ENCODE peak calls at places on chromosome 2, in five cellular contexts. T is A549, H is left ventricle myocardium inferior, P is colonic mucosa, I is Peyer's patch. U is an unnamed sample.

GRCh38 chr2:203453858-203454451 is 81.1 kb downstream of the RAPH1 start:
- DNase-seq in T (peak), H (no peak), P (peak), I (peak), U (no peak)

GRCh38 chr2:237509905-237510304 is 22.9 kb downstream of the MLPH start:
- DNase-seq in T (no peak), H (no peak), P (peak), I (no peak), U (no peak)

GRCh38 chr2:138744709-138745108 is 35.5 kb downstream of the NXPH2 start:
- DNase-seq in T (no peak), H (no peak), P (no peak), I (no peak), U (no peak)

GRCh38 chr2:208983476-208983875 is 440.4 kb upstream of the MAP2 start:
- DNase-seq in T (no peak), H (no peak), P (no peak), I (no peak), U (no peak)

GRCh38 chr2:5914831-5915611 is 222.8 kb downstream of the SOX11 start:
- DNase-seq in T (no peak), H (peak), P (no peak), I (no peak), U (no peak)

GRCh38 chr2:182186132-182186735 is 200.6 kb downstream of the PPP1R1C start:
- DNase-seq in T (peak), H (no peak), P (no peak), I (no peak), U (no peak)

GRCh38 chr2:106537047-106537446 is 49.9 kb downstream of the CD8B2 start:
- DNase-seq in T (no peak), H (no peak), P (no peak), I (peak), U (no peak)

GRCh38 chr2:126731353-126731752 is 75.4 kb downstream of the GYPC start:
- DNase-seq in T (no peak), H (no peak), P (no peak), I (no peak), U (no peak)

GRCh38 chr2:197278804-197279763 is 31.5 kb downstream of the ANKRD44 start:
- DNase-seq in T (no peak), H (no peak), P (no peak), I (no peak), U (no peak)

GRCh38 chr2:66494708-66495107 is 59.8 kb downstream of the MEIS1 start:
- DNase-seq in T (no peak), H (no peak), P (peak), I (peak), U (no peak)

GRCh38 chr2:19607931-19608762 is 249.7 kb upstream of the OSR1 start:
- DNase-seq in T (peak), H (no peak), P (no peak), I (no peak), U (no peak)

GRCh38 chr2:168835961-168836360 is 33.5 kb downstream of the NOSTRIN start:
- DNase-seq in T (no peak), H (no peak), P (no peak), I (no peak), U (no peak)

GRCh38 chr2:11104794-11105660 is 50.2 kb upstream of the SLC66A3 start:
- DNase-seq in T (no peak), H (no peak), P (no peak), I (peak), U (peak)

GRCh38 chr2:106825161-106825560 is 60.8 kb downstream of the ST6GAL2 start:
- DNase-seq in T (no peak), H (no peak), P (no peak), I (no peak), U (no peak)

GRCh38 chr2:204282525-204282924 is 262.8 kb upstream of the PARD3B start:
- DNase-seq in T (no peak), H (no peak), P (no peak), I (no peak), U (no peak)

GRCh38 chr2:7077660-7078278 is 160.6 kb downstream of the RNF144A start:
- DNase-seq in T (no peak), H (no peak), P (no peak), I (no peak), U (no peak)

GRCh38 chr2:31398881-31399280 is 15.7 kb downstream of the XDH start:
- DNase-seq in T (no peak), H (no peak), P (no peak), I (no peak), U (no peak)

GRCh38 chr2:45678791-45679348 is 27.4 kb downstream of the PRKCE start:
- DNase-seq in T (no peak), H (no peak), P (no peak), I (no peak), U (no peak)

GRCh38 chr2:84537251-84537650 is 21.0 kb downstream of the DNAH6 start:
- DNase-seq in T (no peak), H (no peak), P (no peak), I (no peak), U (no peak)

GRCh38 chr2:73020657-73021370 is 50.7 kb downstream of the SFXN5 start:
- DNase-seq in T (peak), H (no peak), P (no peak), I (peak), U (peak)

GRCh38 chr2:176873403-176873802 is 339.2 kb upstream of the HNRNPA3 start:
- DNase-seq in T (no peak), H (no peak), P (no peak), I (no peak), U (no peak)

GRCh38 chr2:241924069-241924908 is 54.8 kb downstream of the RTP5 start:
- DNase-seq in T (no peak), H (no peak), P (no peak), I (no peak), U (peak)

GRCh38 chr2:25283921-25284320 is 57.8 kb downstream of the DNMT3A start:
- DNase-seq in T (no peak), H (no peak), P (no peak), I (no peak), U (no peak)

GRCh38 chr2:239355139-239355538 is 45.7 kb downstream of the HDAC4 start:
- DNase-seq in T (no peak), H (no peak), P (no peak), I (no peak), U (no peak)

GRCh38 chr2:199439094-199439493 is 18.6 kb downstream of the SATB2 start:
- DNase-seq in T (no peak), H (no peak), P (no peak), I (no peak), U (no peak)

GRCh38 chr2:212843409-212844199 is 305.0 kb upstream of the ERBB4 start:
- DNase-seq in T (no peak), H (no peak), P (no peak), I (no peak), U (no peak)

GRCh38 chr2:186422226-186422625 is 63.8 kb upstream of the ZC3H15 start:
- DNase-seq in T (no peak), H (peak), P (no peak), I (no peak), U (peak)

GRCh38 chr2:170719810-170720209 is 4.7 kb downstream of the SP5 start:
- DNase-seq in T (no peak), H (no peak), P (no peak), I (no peak), U (no peak)

GRCh38 chr2:170717599-170717963 is 2.4 kb downstream of the SP5 start:
- DNase-seq in T (no peak), H (no peak), P (no peak), I (no peak), U (no peak)

GRCh38 chr2:170716851-170717598 is 1.9 kb downstream of the SP5 start:
- DNase-seq in T (peak), H (peak), P (peak), I (peak), U (no peak)

GRCh38 chr2:170715932-170716777 is 1.0 kb downstream of the SP5 start:
- DNase-seq in T (no peak), H (no peak), P (peak), I (no peak), U (no peak)

DNA sequence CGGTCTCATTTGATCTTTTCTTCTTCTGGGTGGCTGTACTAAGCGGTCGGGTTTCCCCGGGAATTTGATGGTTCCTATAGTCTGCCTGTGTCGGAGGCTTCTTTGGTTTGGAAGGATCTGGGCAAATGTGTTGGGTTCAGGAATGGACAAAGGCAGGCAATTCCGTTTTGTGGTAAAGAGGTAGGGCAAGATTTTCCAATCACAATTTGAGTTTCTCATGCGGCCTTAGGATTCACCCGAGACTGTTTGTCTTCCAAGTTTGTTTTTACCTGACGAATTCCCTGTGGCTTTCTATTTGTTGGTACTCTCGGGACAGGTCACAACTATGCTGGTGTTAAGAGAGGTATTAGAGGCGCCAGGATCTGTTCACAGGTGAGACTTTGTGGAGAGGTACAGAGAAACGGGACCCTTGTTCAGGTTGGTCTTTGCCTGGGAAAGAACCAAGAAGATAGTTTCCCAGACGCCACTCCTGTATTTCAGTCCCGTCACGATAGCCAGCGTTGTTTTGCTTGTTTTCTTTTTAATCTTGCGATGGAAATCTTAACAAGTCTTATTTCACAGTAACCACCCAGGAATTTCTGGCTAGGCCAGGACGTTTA is 3.0 kb downstream of the SP5 start:
- DNase-seq in T (no peak), H (no peak), P (no peak), I (no peak), U (no peak)
- H3K4me3 ChIP-seq in T (no peak), H (no peak), P (no peak), I (no peak), U (no peak)

DNA sequence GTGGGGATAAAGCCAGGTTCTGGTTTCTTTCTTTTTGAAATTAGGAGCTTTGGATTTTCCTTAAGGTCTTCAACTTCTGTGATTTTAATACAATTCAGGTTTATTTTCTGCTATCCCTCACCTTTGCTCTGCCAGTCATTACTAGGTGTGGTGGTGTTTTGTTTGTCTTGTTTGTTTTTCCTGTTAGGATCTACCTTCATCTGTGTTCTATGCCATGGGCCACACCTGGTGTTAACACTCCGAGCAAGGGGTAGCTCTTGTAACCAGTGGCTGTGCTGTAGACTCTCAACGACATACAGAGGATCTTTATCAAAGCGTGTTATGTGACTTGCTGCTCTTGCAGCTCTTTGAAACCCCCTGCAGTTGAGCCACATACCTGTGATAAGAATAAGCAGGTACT is 38.6 kb downstream of the MGAT5 start:
- DNase-seq in T (no peak), H (no peak), P (no peak), I (no peak), U (no peak)
- H3K27ac ChIP-seq in T (no peak), H (no peak), P (no peak), I (no peak), U (peak)

DNA sequence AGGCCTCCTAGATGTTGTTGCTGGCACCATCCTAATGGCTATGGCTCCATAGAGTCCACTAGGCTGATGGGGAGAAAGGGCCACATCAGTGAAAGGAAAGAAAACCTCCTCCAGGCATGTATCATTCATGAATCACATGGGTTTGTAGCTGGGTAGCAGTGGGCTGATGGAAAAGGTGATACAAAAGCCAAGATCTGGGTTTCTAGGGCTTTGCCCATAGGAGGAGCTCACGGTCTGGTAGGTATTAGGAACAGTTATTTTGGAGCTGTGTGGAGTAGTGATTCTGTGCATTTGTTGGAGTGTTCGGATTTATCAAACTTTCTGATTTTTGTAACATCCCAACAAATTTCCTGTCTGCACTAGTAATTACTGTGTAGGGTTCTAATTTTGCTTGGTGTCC is 259.2 kb downstream of the SLC4A3 start:
- DNase-seq in T (peak), H (no peak), P (no peak), I (no peak), U (no peak)
- TF ChIP-seq CTCF in T (peak), H (no peak), P (no peak), I (no peak), U (no peak)

GRCh38 chr2:12498703-12499102 is 218.0 kb upstream of the TRIB2 start:
- DNase-seq in T (no peak), H (no peak), P (no peak), I (no peak), U (no peak)

GRCh38 chr2:12504443-12504842 is 212.3 kb upstream of the TRIB2 start:
- DNase-seq in T (no peak), H (no peak), P (no peak), I (no peak), U (no peak)

GRCh38 chr2:12502759-12503158 is 214.0 kb upstream of the TRIB2 start:
- DNase-seq in T (no peak), H (no peak), P (no peak), I (no peak), U (no peak)

GRCh38 chr2:12500899-12501298 is 215.8 kb upstream of the TRIB2 start:
- DNase-seq in T (no peak), H (no peak), P (no peak), I (no peak), U (no peak)

DNA sequence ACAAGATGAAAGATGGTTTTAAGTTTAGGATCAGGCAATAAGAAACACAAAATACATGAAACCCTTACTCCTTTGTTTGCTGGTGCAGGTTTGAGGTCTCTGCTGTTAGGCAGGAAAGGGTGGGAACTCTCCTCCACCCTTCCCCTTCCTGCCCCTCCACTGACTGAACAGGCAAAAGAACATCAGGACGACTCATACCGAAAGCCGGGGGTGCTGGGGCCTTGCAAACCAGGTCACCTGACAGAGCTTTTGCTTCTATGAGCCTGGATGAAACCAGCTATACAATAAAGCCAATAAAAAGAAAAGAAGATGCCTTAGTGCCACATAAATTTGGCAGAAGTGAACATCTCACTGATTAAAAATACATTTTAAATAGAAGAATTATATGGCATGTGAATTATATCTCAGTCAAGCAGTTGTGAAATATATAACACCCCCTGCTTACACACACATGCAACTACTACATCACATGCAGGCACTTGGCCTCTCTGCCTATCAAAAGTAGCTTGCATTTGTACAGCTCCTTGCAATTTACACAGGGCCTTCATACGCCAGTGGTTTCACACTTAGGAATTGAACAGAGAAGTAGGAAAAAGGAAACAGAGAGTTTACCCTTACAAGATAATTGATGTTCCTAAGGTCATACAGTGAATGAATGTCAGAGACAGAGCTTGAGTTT is 215.1 kb upstream of the TRIB2 start:
- DNase-seq in T (no peak), H (peak), P (no peak), I (peak), U (no peak)
- H3K4me3 ChIP-seq in T (no peak), H (no peak), P (no peak), I (no peak), U (no peak)

DNA sequence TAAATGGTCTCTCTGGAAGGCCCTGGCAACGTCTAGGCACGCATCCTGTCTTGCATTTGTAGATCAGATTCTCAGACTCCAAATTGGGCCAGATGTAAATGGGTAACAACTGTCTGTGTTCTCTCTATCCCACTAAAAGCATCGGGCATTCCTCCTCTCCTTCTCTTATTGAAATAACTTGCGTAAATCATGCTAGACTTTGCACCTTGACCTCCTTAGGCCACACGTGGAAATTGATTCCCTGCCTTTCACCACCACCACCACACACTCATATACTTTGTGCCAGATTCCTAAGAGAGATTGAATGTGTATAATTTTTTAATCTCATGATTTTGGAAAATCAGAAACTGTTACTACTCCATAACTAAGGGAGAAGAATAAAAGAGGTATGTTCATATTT is 21.3 kb downstream of the MAPRE3 start:
- DNase-seq in T (no peak), H (no peak), P (no peak), I (peak), U (no peak)
- H3K27ac ChIP-seq in T (no peak), H (no peak), P (no peak), I (no peak), U (no peak)